ENCODE peak calls at places on chromosomes 4 and X, in five cellular contexts. One of them, this sample, is unnamed.
A peak's percentile ranks its signal among the peaks of the same experiment; 100 is the strongest.

GRCh38 chrX:29024813-29025342 is 437.6 kb downstream of the IL1RAPL1 start:
- DNase-seq in fibroblast of pulmonary artery: peak; percentile 7
- DNase-seq in germinal center: no peak
- DNase-seq in MV-4-11: peak; percentile 94
- DNase-seq in CD4-positive, alpha-beta T cell: no peak
- DNase-seq in this sample: no peak

GRCh38 chr4:33709247-33709646 is 2535.1 kb downstream of the ARAP2 start:
- DNase-seq in fibroblast of pulmonary artery: peak; percentile 90
- DNase-seq in germinal center: no peak
- DNase-seq in MV-4-11: peak; percentile 51
- DNase-seq in CD4-positive, alpha-beta T cell: no peak
- DNase-seq in this sample: no peak

GRCh38 chr4:140876597-140877364 is 120.6 kb upstream of the TBC1D9 start:
- DNase-seq in fibroblast of pulmonary artery: peak; percentile 21
- DNase-seq in germinal center: no peak
- DNase-seq in MV-4-11: no peak
- DNase-seq in CD4-positive, alpha-beta T cell: no peak
- DNase-seq in this sample: no peak

GRCh38 chrX:18617351-18617750 is 54.6 kb downstream of the RS1 start:
- DNase-seq in fibroblast of pulmonary artery: peak; percentile 63
- DNase-seq in germinal center: no peak
- DNase-seq in MV-4-11: peak; percentile 32
- DNase-seq in CD4-positive, alpha-beta T cell: no peak
- DNase-seq in this sample: no peak

GRCh38 chr4:136036744-136037143 is 1495.5 kb downstream of the PCDH18 start:
- DNase-seq in fibroblast of pulmonary artery: peak; percentile 62
- DNase-seq in germinal center: no peak
- DNase-seq in MV-4-11: peak; percentile 75
- DNase-seq in CD4-positive, alpha-beta T cell: no peak
- DNase-seq in this sample: no peak

GRCh38 chr4:1246111-1246881 is 2.6 kb downstream of the CTBP1 start:
- DNase-seq in fibroblast of pulmonary artery: no peak
- DNase-seq in germinal center: no peak
- DNase-seq in MV-4-11: peak; percentile 11
- DNase-seq in CD4-positive, alpha-beta T cell: no peak
- DNase-seq in this sample: peak; percentile 11

GRCh38 chr4:76270776-76271175 is 19.3 kb downstream of the FAM47E start:
- DNase-seq in fibroblast of pulmonary artery: no peak
- DNase-seq in germinal center: no peak
- DNase-seq in MV-4-11: no peak
- DNase-seq in CD4-positive, alpha-beta T cell: no peak
- DNase-seq in this sample: no peak

GRCh38 chrX:86039625-86040568 is 7.5 kb downstream of the CHM start:
- DNase-seq in fibroblast of pulmonary artery: no peak
- DNase-seq in germinal center: no peak
- DNase-seq in MV-4-11: no peak
- DNase-seq in CD4-positive, alpha-beta T cell: no peak
- DNase-seq in this sample: no peak

GRCh38 chr4:7938513-7939376 is 916 bp downstream of the AFAP1 start:
- DNase-seq in fibroblast of pulmonary artery: peak; percentile 50
- DNase-seq in germinal center: no peak
- DNase-seq in MV-4-11: no peak
- DNase-seq in CD4-positive, alpha-beta T cell: no peak
- DNase-seq in this sample: peak; percentile 36

GRCh38 chrX:149984411-149984810 is 46.1 kb upstream of the EOLA2 start:
- DNase-seq in fibroblast of pulmonary artery: no peak
- DNase-seq in germinal center: no peak
- DNase-seq in MV-4-11: no peak
- DNase-seq in CD4-positive, alpha-beta T cell: no peak
- DNase-seq in this sample: no peak